ENCODE peak calls at places on chromosomes 3 and 15, in five cellular contexts. L is cardiac fibroblast, R is foreskin fibroblast, N is Peyer's patch, Y is adrenal gland. H is an unnamed sample.

GRCh38 chr15:43872416-43873020 is 45.7 kb downstream of the WDR76 start:
- DNase-seq in L (peak; percentile 85), R (peak; percentile 70), N (no peak), Y (peak; percentile 59), H (peak; percentile 89)

GRCh38 chr3:9183811-9184463 is 65.5 kb downstream of the SRGAP3 start:
- DNase-seq in L (no peak), R (no peak), N (no peak), Y (no peak), H (no peak)

GRCh38 chr3:184379375-184380209 is at the start of gene CHRD:
- DNase-seq in L (no peak), R (no peak), N (no peak), Y (no peak), H (no peak)

GRCh38 chr15:23629234-23629805 is 18.3 kb downstream of the MAGEL2 start:
- DNase-seq in L (peak; percentile 9), R (no peak), N (no peak), Y (no peak), H (no peak)

GRCh38 chr15:22995786-22996185 is 15.6 kb upstream of the CYFIP1 start:
- DNase-seq in L (no peak), R (no peak), N (no peak), Y (no peak), H (no peak)

GRCh38 chr3:71725279-71725991 is at the start of gene EIF4E3:
- DNase-seq in L (no peak), R (peak; percentile 16), N (peak; percentile 72), Y (peak; percentile 33), H (no peak)

GRCh38 chr3:170724599-170724998 is 138.7 kb upstream of the SLC7A14 start:
- DNase-seq in L (peak; percentile 93), R (peak; percentile 95), N (no peak), Y (no peak), H (peak; percentile 90)

GRCh38 chr15:99248000-99248727 is 1.2 kb downstream of the TTC23 start:
- DNase-seq in L (no peak), R (no peak), N (no peak), Y (no peak), H (no peak)

GRCh38 chr15:63848881-63849551 is 15.3 kb upstream of the HERC1 start:
- DNase-seq in L (no peak), R (no peak), N (no peak), Y (no peak), H (no peak)

GRCh38 chr3:171979081-171979480 is 60.3 kb upstream of the FNDC3B start:
- DNase-seq in L (no peak), R (no peak), N (no peak), Y (no peak), H (no peak)

GRCh38 chr3:64677961-64678716 is 9.7 kb downstream of the ADAMTS9 start:
- DNase-seq in L (no peak), R (no peak), N (no peak), Y (no peak), H (no peak)

GRCh38 chr3:187807086-187807862 is 62.0 kb upstream of the BCL6 start:
- DNase-seq in L (peak; percentile 73), R (peak; percentile 48), N (no peak), Y (no peak), H (peak; percentile 72)

GRCh38 chr3:136954980-136955780 is 2.6 kb upstream of the IL20RB start:
- DNase-seq in L (no peak), R (no peak), N (no peak), Y (no peak), H (no peak)
- H3K4me3 ChIP-seq in L (no peak overlapping the region), R (no peak overlapping the region), N (no peak overlapping the region), Y (no peak overlapping the region), H (no peak overlapping the region)

GRCh38 chr15:78925076-78925624 is 19.7 kb downstream of the CTSH start:
- DNase-seq in L (no peak), R (no peak), N (no peak), Y (no peak), H (no peak)
- TF ChIP-seq CTCF in L (no peak), R (no peak), N (no peak), Y (no peak), H (no peak)

DNA sequence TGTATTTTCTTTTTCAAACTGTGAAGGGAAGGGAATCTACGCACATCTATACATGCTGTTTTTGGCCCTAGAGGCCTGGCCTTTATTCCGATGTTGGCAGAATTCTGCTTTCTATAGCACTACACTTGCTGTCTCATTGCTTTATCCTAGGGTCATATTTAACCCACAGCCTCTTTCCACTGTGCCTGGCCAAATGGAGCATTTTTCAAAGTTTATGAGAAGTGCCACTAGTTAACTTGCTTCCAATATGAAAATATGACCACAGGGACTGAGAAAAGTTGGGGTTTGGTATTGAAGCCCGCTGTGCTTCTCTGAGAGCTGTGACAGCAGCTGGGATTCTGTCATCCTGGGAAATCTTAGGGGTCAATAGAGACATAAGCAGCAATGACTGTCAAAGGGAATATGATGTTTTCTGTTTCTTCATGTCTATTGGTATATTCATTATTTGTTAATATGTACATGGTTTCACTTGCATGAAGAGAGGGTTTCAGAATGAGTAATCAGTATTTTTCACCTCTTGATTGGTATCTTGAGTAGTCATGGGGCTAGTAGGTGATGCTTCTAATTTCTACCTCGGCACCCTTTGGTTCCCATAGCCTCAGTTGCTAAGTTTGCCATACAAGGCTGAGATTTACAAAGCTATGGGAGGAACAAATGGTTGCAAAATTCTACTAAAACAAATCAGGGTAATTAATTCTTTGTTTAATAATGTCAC is 275.8 kb upstream of the RBMS3 start:
- DNase-seq in L (no peak), R (no peak), N (no peak), Y (no peak), H (no peak)
- H3K4me3 ChIP-seq in L (no peak overlapping the region), R (no peak overlapping the region), N (no peak overlapping the region), Y (no peak overlapping the region), H (no peak overlapping the region)

DNA sequence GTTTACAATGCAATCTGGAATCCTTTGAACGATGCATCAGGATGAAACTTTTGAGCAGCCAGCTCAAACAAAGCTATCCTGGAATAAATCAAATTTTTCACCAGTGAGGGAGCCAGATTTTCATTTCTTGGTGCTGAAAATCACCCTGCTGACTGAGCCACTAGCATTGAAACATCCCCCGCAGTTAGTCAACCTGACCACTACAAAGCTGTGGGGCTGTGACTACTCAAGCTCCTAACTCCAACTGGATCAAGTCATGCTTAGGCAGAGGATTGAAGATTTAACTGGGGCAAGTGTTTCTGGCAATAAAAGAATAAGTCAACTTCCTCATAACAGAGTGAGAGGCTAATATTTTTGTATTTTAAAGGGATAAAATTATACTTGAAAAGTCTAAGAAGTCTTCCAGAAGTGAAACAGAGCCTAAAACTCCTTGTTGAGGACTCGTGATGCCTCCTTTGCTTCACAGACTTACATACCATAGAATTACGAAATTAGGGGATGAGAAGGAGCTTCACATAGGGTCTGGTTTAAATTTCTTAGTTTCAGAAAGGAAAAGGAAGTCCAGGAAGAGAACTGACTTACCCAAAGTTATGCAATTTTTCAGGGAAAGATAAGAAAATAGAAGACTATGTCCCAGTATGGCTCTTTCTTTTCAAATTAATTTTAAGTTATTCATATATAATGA is 177.8 kb downstream of the SERPINI1 start:
- DNase-seq in L (peak; percentile 36), R (no peak), N (no peak), Y (no peak), H (peak; percentile 43)
- TF ChIP-seq CTCF in L (no peak), R (no peak), N (no peak), Y (no peak), H (peak; percentile 15)

GRCh38 chr3:185927501-185928200 is 10.2 kb downstream of the TRA2B start:
- DNase-seq in L (no peak), R (no peak), N (no peak), Y (no peak), H (no peak)

GRCh38 chr3:185930393-185931107 is 7.3 kb downstream of the TRA2B start:
- DNase-seq in L (peak; percentile 49), R (peak; percentile 40), N (no peak), Y (no peak), H (no peak)

GRCh38 chr3:185929192-185930151 is 8.3 kb downstream of the TRA2B start:
- DNase-seq in L (peak; percentile 53), R (peak; percentile 20), N (no peak), Y (no peak), H (no peak)

GRCh38 chr3:185926445-185926844 is 11.4 kb downstream of the TRA2B start:
- DNase-seq in L (no peak), R (no peak), N (no peak), Y (no peak), H (no peak)

GRCh38 chr3:185928532-185928931 is 9.3 kb downstream of the TRA2B start:
- DNase-seq in L (no peak), R (no peak), N (no peak), Y (no peak), H (no peak)
- H3K4me3 ChIP-seq in L (no peak overlapping the region), R (peak overlapping the region; percentile 21), N (no peak overlapping the region), Y (no peak overlapping the region), H (peak overlapping the region; percentile 34)

H was measured in fibroblast of the aortic adventitia.